ENCODE peak calls at places on chromosomes 12 and 14, in seven cellular contexts. R, E, W, V, T, D and X are unnamed samples.

GRCh38 chr12:21580748-21581495 is 23.7 kb downstream of the GYS2 start:
- DNase-seq in R (no peak), E (no peak), W (no peak), V (no peak), T (no peak), D (no peak), X (no peak)

GRCh38 chr14:88289214-88289613 is 33.9 kb downstream of the KCNK10 start:
- DNase-seq in R (no peak), E (no peak), W (peak), V (no peak), T (no peak), D (no peak), X (peak)

GRCh38 chr14:50395448-50395847 is 1.2 kb downstream of the CDKL1 start:
- DNase-seq in R (no peak), E (no peak), W (no peak), V (peak), T (no peak), D (no peak), X (no peak)

GRCh38 chr12:105640780-105641179 is 310.3 kb downstream of the C12orf75 start:
- DNase-seq in R (no peak), E (no peak), W (no peak), V (no peak), T (no peak), D (no peak), X (no peak)

GRCh38 chr14:93430889-93431670 is at the start of gene UNC79:
- DNase-seq in R (no peak), E (no peak), W (no peak), V (peak), T (no peak), D (no peak), X (no peak)

GRCh38 chr12:98894412-98895085 is 249.5 kb downstream of the APAF1 start:
- DNase-seq in R (no peak), E (no peak), W (no peak), V (no peak), T (no peak), D (no peak), X (no peak)

GRCh38 chr12:753401-754237 is 1.2 kb downstream of the WNK1 start:
- DNase-seq in R (peak), E (peak), W (no peak), V (peak), T (peak), D (peak), X (no peak)

GRCh38 chr14:75249958-75250336 is 28.7 kb upstream of the FOS start:
- DNase-seq in R (peak), E (no peak), W (no peak), V (no peak), T (no peak), D (no peak), X (no peak)

GRCh38 chr12:48779869-48780268 is 9.0 kb downstream of the ADCY6 start:
- DNase-seq in R (no peak), E (peak), W (peak), V (no peak), T (no peak), D (no peak), X (no peak)

GRCh38 chr12:53754633-53755261 is 3.0 kb upstream of the CISTR start:
- DNase-seq in R (peak), E (no peak), W (peak), V (no peak), T (no peak), D (peak), X (no peak)

GRCh38 chr14:26008290-26008689 is 589.5 kb downstream of the NOVA1 start:
- DNase-seq in R (no peak), E (no peak), W (no peak), V (peak), T (no peak), D (no peak), X (no peak)

GRCh38 chr12:107545737-107546363 is 139.7 kb upstream of the PWP1 start:
- DNase-seq in R (no peak), E (no peak), W (peak), V (no peak), T (no peak), D (no peak), X (no peak)

GRCh38 chr14:104721704-104722431 is 2.2 kb upstream of the ADSS1 start:
- DNase-seq in R (no peak), E (peak), W (peak), V (no peak), T (no peak), D (no peak), X (no peak)

GRCh38 chr14:104723651-104724406 is at the start of gene ADSS1:
- DNase-seq in R (peak), E (peak), W (no peak), V (peak), T (peak), D (peak), X (peak)

GRCh38 chr14:104724981-104725771 is 1.1 kb downstream of the ADSS1 start:
- DNase-seq in R (no peak), E (peak), W (no peak), V (peak), T (no peak), D (peak), X (no peak)

GRCh38 chr14:104724407-104724980 is 465 bp downstream of the ADSS1 start:
- DNase-seq in R (no peak), E (peak), W (no peak), V (no peak), T (no peak), D (peak), X (no peak)

DNA sequence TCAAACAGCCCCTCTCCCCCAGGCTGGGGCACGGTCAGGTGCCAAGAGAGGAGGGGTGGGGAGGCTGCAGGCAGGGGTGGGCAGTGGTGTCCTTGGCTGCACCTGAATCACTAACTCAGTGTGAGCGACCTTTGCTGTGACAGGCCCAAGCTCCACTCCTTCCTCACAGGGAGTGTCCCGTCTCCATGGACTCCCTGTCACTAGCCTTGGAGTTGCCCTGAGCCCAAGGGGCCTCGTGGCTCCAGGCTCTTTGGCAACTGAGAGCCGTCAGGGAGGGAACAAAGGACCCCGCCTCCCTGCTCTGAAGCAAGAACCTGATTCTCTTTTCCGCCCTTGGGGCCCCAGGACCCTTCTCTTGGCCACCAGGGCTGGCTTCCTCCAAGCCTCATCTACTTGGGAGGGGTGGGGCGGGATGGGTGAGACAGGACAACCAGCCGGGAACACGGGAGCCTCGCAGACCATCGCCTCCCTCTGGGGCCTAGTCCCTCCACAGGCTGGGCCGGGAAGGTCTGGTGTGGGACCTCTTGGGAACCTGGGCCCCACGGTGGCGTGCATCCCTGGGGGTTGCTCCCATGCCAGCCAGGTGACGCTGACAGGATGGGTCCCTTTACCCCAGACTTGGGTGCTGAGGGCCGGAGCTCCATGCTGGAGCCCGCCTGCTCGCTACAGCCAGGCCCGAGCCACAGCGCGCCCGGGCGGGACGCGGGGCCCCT is 935 bp upstream of the ADSS1 start:
- DNase-seq in R (no peak), E (no peak), W (no peak), V (no peak), T (no peak), D (no peak), X (no peak)
- H3K27ac ChIP-seq in R (no peak), E (peak), W (no peak), V (no peak), T (no peak), D (peak), X (peak)

GRCh38 chr14:23352506-23353432 is at the start of gene SLC22A17:
- DNase-seq in R (no peak), E (peak), W (peak), V (peak), T (peak), D (peak), X (peak)
- TF ChIP-seq CTCF in R (no peak), E (no peak), W (peak), V (no peak), T (no peak), D (no peak), X (no peak)

GRCh38 chr14:32013083-32013482 is 64.0 kb upstream of the ARHGAP5 start:
- DNase-seq in R (no peak), E (no peak), W (no peak), V (no peak), T (no peak), D (no peak), X (no peak)
- H3K27ac ChIP-seq in R (no peak), E (no peak), W (no peak), V (no peak), T (no peak), D (no peak), X (no peak)

DNA sequence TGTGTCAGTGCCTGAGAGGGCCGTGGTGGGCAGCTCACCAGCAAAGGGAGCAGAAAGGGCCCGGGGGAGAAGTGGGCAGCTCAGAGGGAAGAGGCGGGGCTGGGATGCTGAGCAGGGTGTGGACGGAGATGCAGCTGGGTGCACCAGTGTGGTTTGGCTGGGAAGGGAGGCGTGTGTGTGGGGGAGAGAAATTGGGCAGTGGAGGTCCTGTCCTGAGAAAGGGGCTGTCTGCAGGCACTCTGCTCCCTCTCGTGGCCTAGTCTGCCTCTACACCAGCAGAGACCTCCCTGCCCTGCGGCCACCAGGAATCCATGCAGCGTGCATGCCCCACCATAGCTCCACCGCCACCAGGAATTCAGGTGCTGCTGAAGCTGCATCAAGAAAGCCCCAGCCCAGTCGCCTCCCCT is 6.4 kb downstream of the TMEM121 start:
- DNase-seq in R (peak), E (no peak), W (no peak), V (no peak), T (no peak), D (no peak), X (no peak)
- TF ChIP-seq CTCF in R (peak), E (peak), W (peak), V (no peak), T (no peak), D (no peak), X (peak)